ENCODE peak calls at places on chromosomes 4 and X, in four cellular contexts. M, T, X and Y are unnamed samples.

GRCh38 chr4:73617256-73617655 is 3.0 kb downstream of the RASSF6 start:
- DNase-seq in M (no peak), T (no peak), X (no peak), Y (peak)

GRCh38 chr4:108355523-108356208 is 186.9 kb upstream of the LEF1 start:
- DNase-seq in M (no peak), T (no peak), X (no peak), Y (no peak)

GRCh38 chr4:20203508-20203907 is 48.2 kb upstream of the SLIT2 start:
- DNase-seq in M (no peak), T (no peak), X (peak), Y (no peak)

GRCh38 chr4:21195682-21196081 is 495.4 kb downstream of the PACRGL start:
- DNase-seq in M (no peak), T (no peak), X (no peak), Y (peak)

GRCh38 chrX:75061701-75062100 is 94.4 kb downstream of the ABCB7 start:
- DNase-seq in M (no peak), T (no peak), X (peak), Y (peak)

GRCh38 chr4:65538571-65538970 is 131.7 kb downstream of the EPHA5 start:
- DNase-seq in M (no peak), T (no peak), X (peak), Y (no peak)

GRCh38 chr4:5865896-5866599 is 26.8 kb downstream of the CRMP1 start:
- DNase-seq in M (no peak), T (no peak), X (no peak), Y (no peak)

GRCh38 chrX:53088136-53088974 is 5.6 kb upstream of the KANTR start:
- DNase-seq in M (peak), T (no peak), X (peak), Y (peak)

GRCh38 chr4:107213410-107213809 is 177.3 kb upstream of the DKK2 start:
- DNase-seq in M (no peak), T (no peak), X (no peak), Y (no peak)

GRCh38 chrX:138877746-138878145 is 166.2 kb upstream of the FGF13 start:
- DNase-seq in M (no peak), T (no peak), X (no peak), Y (no peak)

GRCh38 chr4:99808260-99808857 is 8.3 kb upstream of the DAPP1 start:
- DNase-seq in M (peak), T (no peak), X (peak), Y (no peak)

GRCh38 chr4:132114885-132115284 is 1034.2 kb upstream of the PCDH10 start:
- DNase-seq in M (no peak), T (no peak), X (no peak), Y (no peak)

GRCh38 chrX:45956222-45956867 is 588.9 kb downstream of the ZNF674 start:
- DNase-seq in M (no peak), T (no peak), X (no peak), Y (no peak)

GRCh38 chr4:157128395-157128794 is 52.4 kb downstream of the GLRB start:
- DNase-seq in M (no peak), T (no peak), X (peak), Y (no peak)

GRCh38 chr4:72629540-72629939 is 60.5 kb upstream of the ADAMTS3 start:
- DNase-seq in M (no peak), T (no peak), X (peak), Y (peak)

GRCh38 chr4:62159876-62160275 is 959.8 kb downstream of the ADGRL3 start:
- DNase-seq in M (no peak), T (no peak), X (no peak), Y (no peak)

GRCh38 chr4:5143306-5143861 is 92.1 kb downstream of the STK32B start:
- DNase-seq in M (no peak), T (no peak), X (no peak), Y (no peak)

GRCh38 chr4:131499139-131499873 is 1649.8 kb upstream of the PCDH10 start:
- DNase-seq in M (no peak), T (no peak), X (peak), Y (peak)

DNA sequence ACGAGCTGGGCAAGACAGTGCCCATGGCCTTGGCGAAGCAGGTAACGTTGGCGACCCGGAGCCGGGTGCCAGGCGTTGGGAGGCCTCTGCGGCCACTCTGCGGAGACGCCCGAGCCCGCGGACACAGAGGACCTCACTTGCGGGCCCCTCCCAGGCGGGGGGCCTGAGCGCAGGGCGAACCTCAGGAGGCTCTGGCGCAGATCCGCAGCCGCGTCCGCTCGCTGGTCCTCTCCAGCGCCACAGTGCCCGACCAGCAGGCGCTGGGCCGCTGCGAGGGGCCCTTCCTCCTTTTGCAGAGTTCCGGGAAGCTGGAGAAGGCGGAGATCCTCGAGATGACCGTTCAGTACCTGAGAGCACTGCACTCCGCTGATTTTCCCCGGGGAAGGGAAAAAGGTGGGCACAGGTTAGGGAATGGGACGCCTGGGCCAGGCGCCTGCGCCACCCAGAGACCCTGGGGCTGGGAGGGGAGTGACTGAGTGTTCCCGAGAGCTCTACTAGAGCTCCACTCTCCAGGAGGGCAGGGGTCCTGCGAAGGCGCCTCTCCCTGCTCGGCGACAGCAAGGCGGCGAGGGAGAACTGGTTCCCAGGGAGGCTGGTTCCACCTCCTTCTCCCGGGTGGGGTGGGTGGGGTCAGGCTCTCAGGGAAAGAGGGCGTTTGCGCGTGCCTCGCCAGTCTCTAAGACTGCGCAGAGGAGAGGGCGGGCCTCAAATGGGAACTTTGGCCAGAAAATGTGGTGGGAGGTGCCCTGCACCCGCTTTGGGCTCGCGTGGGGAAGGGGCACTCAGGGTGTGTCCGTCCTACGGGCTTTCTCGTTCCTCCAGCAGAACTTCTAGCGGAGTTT is 1.4 kb downstream of the HELT start:
- DNase-seq in M (peak), T (no peak), X (no peak), Y (no peak)
- H3K23ac ChIP-seq in M (no peak), T (no peak), X (no peak), Y (no peak)

GRCh38 chr4:1042352-1043025 is 31.1 kb downstream of the FGFRL1 start:
- DNase-seq in M (no peak), T (no peak), X (no peak), Y (no peak)

GRCh38 chr4:1043162-1043561 is 31.7 kb downstream of the FGFRL1 start:
- DNase-seq in M (no peak), T (no peak), X (no peak), Y (no peak)

GRCh38 chr4:1044469-1045192 is 33.2 kb downstream of the FGFRL1 start:
- DNase-seq in M (no peak), T (no peak), X (no peak), Y (peak)

GRCh38 chr4:1045193-1045594 is 33.8 kb downstream of the FGFRL1 start:
- DNase-seq in M (no peak), T (no peak), X (no peak), Y (no peak)

DNA sequence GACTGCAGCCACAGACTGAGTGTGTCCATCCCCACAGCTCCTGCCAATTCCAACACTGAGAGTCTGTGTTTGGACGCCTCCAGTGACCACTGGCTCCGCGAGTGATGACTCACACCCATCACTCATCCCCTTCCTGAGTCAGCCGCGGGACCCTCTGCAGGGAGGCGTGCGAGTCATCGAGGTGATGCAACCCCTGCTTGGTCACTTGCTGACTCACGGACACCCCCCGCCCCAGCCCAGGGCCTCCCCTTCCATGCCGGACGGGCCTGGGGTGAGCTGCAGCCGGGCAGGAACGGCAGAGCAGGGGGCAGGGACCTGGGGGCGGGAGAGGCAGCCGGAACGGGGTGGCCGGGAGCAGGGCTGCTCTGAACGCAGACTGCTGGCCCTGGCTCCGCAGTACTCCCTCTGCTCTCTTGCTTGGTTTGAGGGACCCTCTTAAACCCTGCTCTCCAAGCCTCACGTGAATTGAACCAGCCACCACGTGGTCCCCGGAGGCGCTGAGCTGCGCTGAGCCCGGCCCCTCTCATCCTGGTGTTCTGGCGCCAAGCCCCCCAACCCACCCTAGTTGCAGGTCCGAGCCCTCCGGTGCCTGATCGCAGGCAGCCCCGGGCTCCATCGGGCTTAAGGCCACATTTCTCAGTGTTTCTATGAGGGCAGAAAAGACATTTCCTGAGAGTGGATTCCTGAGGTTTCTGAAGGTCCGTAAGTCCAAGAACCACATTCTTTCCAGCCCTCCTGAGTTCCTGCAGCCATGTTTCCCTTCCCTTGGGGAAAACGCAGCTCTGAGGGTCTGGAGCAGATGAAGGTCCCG is 32.4 kb downstream of the FGFRL1 start:
- DNase-seq in M (peak), T (peak), X (peak), Y (peak)
- H2BK12ac ChIP-seq in M (no peak), T (peak), X (peak), Y (peak)

DNA sequence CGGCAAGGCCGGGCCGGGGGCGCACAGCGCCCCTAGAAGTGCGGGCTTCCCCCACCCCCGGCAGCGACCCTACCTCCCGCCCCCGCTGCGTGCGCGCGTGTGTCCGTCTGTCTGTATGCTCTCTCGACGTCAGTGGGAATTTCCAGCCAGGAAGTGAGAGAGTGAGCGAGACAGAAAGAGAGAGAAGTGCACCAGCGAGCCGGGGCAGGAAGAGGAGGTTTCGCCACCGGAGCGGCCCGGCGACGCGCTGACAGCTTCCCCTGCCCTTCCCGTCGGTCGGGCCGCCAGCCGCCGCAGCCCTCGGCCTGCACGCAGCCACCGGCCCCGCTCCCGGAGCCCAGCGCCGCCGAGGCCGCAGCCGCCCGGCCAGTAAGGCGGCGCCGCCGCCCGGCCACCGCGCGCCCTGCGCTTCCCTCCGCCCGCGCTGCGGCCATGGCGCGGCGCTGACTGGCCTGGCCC is at the start of gene NFKB1:
- DNase-seq in M (peak), T (no peak), X (peak), Y (peak)
- H3K23ac ChIP-seq in M (no peak), T (no peak), X (no peak), Y (no peak)

GRCh38 chr4:188455353-188455752 is 316.1 kb downstream of the TRIML1 start:
- DNase-seq in M (no peak), T (no peak), X (no peak), Y (no peak)

GRCh38 chr4:188452097-188452496 is 312.9 kb downstream of the TRIML1 start:
- DNase-seq in M (no peak), T (no peak), X (no peak), Y (no peak)

DNA sequence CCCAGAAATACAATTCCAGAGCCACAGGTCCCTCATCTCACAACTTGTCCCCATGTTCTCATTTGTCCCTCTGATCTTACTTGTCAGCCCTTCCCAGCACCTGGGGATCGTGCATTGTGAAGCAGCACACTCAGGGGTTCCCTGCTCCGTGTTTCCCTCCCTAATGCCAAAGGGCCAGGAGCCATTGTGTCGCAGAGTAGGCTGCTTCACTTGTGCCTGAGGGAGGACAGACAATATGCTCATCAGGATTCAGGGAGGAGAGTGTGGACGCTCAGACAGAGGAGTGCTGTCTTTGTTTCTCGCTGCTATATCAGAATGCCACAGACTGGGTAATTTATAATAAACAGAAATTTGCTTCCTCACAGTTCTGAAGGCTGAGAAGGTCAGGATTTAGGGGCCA is 315.3 kb downstream of the TRIML1 start:
- DNase-seq in M (no peak), T (no peak), X (no peak), Y (no peak)
- H2BK12ac ChIP-seq in M (no peak), T (peak), X (peak), Y (no peak)

GRCh38 chrX:40300286-40300890 is 202.6 kb upstream of the BCOR start:
- DNase-seq in M (no peak), T (no peak), X (no peak), Y (peak)
- H3K23ac ChIP-seq in M (no peak), T (no peak), X (no peak), Y (no peak)

GRCh38 chr4:1759170-1759817 is 33.8 kb upstream of the FGFR3 start:
- DNase-seq in M (no peak), T (no peak), X (no peak), Y (no peak)
- H2BK12ac ChIP-seq in M (no peak), T (peak), X (no peak), Y (no peak)